ENCODE peak calls at places on chromosomes 12 and 14, in ten cellular contexts. N, S, O, X, L, Z, K, Y, W and U are unnamed samples.

GRCh38 chr14:56794088-56794556 is 16.2 kb downstream of the OTX2 start:
- DNase-seq in Y (no peak), Z (no peak), K (no peak), X (no peak), S (no peak), W (peak; percentile 61), N (no peak), O (no peak), L (no peak), U (peak; percentile 13)

GRCh38 chr12:55717397-55718007 is 1.7 kb downstream of the BLOC1S1 start:
- DNase-seq in Z (peak; percentile 85), O (no peak), Y (no peak), S (no peak), X (no peak), L (no peak), N (no peak), K (no peak), W (no peak), U (no peak)

GRCh38 chr12:4962539-4963486 is 53.1 kb downstream of the KCNA1 start:
- DNase-seq in W (no peak), K (no peak), O (no peak), N (peak; percentile 73), Z (peak; percentile 60), S (no peak), L (no peak), Y (no peak), X (no peak), U (no peak)

GRCh38 chr14:56975521-56975920 is 165.2 kb upstream of the OTX2 start:
- DNase-seq in X (no peak), L (no peak), S (no peak), Y (no peak), K (no peak), N (no peak), O (no peak), W (no peak), Z (no peak), U (no peak)

GRCh38 chr12:75816892-75817291 is 214.7 kb downstream of the PHLDA1 start:
- DNase-seq in L (no peak), K (no peak), N (no peak), W (no peak), Y (no peak), Z (peak; percentile 70), S (no peak), X (no peak), O (no peak), U (no peak)

GRCh38 chr12:55629058-55629841 is 7.4 kb upstream of the OR10P1 start:
- DNase-seq in S (no peak), L (no peak), W (no peak), X (no peak), Y (no peak), O (no peak), N (no peak), K (no peak), Z (no peak), U (no peak)

GRCh38 chr14:75469164-75469563 is 41.3 kb downstream of the JDP2 start:
- DNase-seq in Y (no peak), S (no peak), O (no peak), W (no peak), N (no peak), Z (no peak), L (no peak), K (no peak), X (no peak), U (no peak)

GRCh38 chr14:100850841-100851585 is 25.1 kb downstream of the MEG3 start:
- DNase-seq in O (peak; percentile 67), Z (no peak), Y (no peak), S (peak; percentile 71), X (peak; percentile 95), W (peak; percentile 86), K (no peak), L (peak; percentile 75), N (peak; percentile 93), U (peak; percentile 72)

GRCh38 chr12:50580436-50580835 is 75.7 kb downstream of the DIP2B start:
- DNase-seq in L (no peak), W (no peak), K (no peak), X (no peak), Z (no peak), O (no peak), Y (no peak), S (no peak), N (no peak), U (no peak)

GRCh38 chr14:74955229-74955999 is at the start of gene PGF:
- DNase-seq in O (no peak), Y (no peak), X (peak; percentile 57), Z (peak; percentile 25), K (no peak), W (peak; percentile 80), L (peak; percentile 77), N (no peak), S (peak; percentile 65), U (peak; percentile 68)

GRCh38 chr14:83548061-83548839 is 1981.7 kb upstream of the FLRT2 start:
- DNase-seq in N (no peak), W (no peak), X (no peak), K (no peak), Z (peak; percentile 15), Y (no peak), L (no peak), S (no peak), O (no peak), U (no peak)

GRCh38 chr12:32891526-32891925 is 5.1 kb downstream of the PKP2 start:
- DNase-seq in W (no peak), X (no peak), O (no peak), Z (no peak), N (no peak), S (no peak), L (no peak), K (no peak), Y (no peak), U (no peak)

GRCh38 chr12:31585271-31585670 is 5.7 kb downstream of the DENND5B start:
- DNase-seq in Y (no peak), W (no peak), X (no peak), L (no peak), S (no peak), Z (peak; percentile 85), N (no peak), K (no peak), O (no peak), U (no peak)

GRCh38 chr14:90970167-90970600 is 90.3 kb downstream of the RPS6KA5 start:
- DNase-seq in Y (no peak), K (no peak), S (no peak), X (no peak), O (no peak), W (no peak), L (peak; percentile 20), Z (peak; percentile 75), N (no peak), U (no peak)

GRCh38 chr12:1488908-1489381 is 105.4 kb downstream of the FBXL14 start:
- DNase-seq in Y (no peak), X (no peak), N (peak; percentile 66), Z (peak; percentile 64), W (no peak), O (no peak), L (no peak), K (no peak), S (no peak), U (no peak)

GRCh38 chr12:49939707-49940106 is 10.8 kb upstream of the AQP2 start:
- DNase-seq in O (no peak), Y (no peak), L (no peak), W (no peak), X (no peak), N (no peak), Z (no peak), S (no peak), K (no peak), U (no peak)

DNA sequence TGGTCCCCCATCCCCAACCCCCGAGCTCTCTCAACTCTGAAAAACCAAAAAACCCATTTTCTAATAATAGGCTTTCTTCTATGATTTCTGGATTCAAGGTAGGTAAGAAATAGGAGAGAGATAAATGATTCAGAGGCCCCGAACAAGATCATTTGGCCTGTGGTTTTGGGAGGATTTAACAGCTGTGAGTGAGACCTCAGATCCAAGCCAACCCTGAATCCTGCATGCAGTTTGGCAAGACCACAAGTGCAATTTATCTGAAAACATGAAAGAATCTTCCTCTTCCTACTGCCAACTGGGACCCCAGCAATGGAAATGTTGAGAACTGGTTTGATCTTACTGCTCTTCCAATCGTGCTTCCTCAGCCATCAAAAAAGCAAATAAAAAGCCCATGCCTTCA is 519.7 kb upstream of the TBX3 start:
- DNase-seq in K (no peak), N (no peak), Z (peak; percentile 82), X (no peak), W (no peak), L (no peak), Y (no peak), S (no peak), O (no peak), U (no peak)
- TF ChIP-seq CTCF in K (no peak), N (no peak), Z (no peak), X (no peak), W (no peak), L (no peak), Y (no peak), S (no peak), O (no peak), U (no peak)

GRCh38 chr14:106530423-106531107 is 1004.2 kb downstream of the TMEM121 start:
- DNase-seq in L (peak; percentile 43), K (no peak), W (no peak), O (no peak), Z (no peak), S (peak; percentile 25), X (no peak), Y (peak; percentile 30), N (no peak), U (no peak)
- TF ChIP-seq CTCF in L (peak; percentile 45), K (no peak), W (no peak), O (no peak), Z (no peak), S (peak; percentile 81), X (no peak), Y (peak; percentile 18), N (no peak), U (no peak)

DNA sequence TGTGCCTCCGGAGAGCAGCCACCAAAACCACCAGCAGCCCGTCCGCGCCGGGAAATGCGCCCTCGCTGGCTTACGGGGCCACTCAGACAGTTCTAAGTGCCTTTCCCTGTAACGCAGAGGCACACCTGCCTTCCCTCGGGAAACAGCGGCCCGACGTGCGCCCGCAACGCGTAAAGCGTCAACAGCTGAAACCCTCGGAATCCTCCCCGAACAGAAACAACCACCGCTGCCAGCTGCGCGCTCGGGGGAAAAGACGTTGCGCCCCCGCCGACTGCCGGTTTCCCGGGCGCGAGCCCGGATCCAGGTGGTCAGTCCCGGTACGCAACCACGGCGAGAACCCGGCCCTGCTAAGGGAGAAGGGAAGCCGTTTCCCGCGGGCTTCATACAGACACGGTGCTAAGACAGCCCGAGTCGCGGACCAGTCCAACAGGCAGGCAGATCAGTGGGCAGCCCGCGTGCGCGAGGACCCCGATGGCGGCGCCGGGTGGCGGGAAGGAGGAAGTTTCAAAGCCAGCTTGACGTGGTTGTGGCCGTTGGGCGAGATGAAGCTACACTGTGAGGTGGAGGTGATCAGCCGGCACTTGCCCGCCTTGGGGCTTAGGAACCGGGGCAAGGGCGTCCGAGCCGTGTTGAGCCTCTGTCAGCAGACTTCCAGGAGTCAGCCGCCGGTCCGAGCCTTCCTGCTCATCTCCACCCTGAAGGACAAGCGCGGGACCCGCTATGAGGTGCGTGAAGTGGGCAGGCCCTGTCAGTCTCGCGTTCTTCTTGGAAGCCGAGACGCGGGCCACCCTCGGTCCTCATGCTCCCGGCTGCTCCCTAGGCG is at the start of gene LRR1:
- DNase-seq in K (peak; percentile 14), Y (no peak), L (peak; percentile 85), N (peak; percentile 97), X (peak; percentile 90), W (peak; percentile 83), S (peak; percentile 82), O (peak; percentile 86), Z (peak; percentile 84), U (peak; percentile 89)
- TF ChIP-seq CTCF in K (peak; percentile 26), Y (no peak), L (no peak), N (no peak), X (no peak), W (no peak), S (no peak), O (peak; percentile 15), Z (no peak), U (no peak)

GRCh38 chr14:105999361-106000028 is 473.1 kb downstream of the TMEM121 start:
- DNase-seq in Y (no peak), X (peak; percentile 37), N (no peak), S (peak; percentile 68), W (peak; percentile 16), K (no peak), O (no peak), L (peak; percentile 57), Z (no peak), U (no peak)
- TF ChIP-seq CTCF in Y (peak; percentile 20), X (peak; percentile 62), N (no peak), S (peak; percentile 84), W (no peak), K (peak; percentile 25), O (peak; percentile 28), L (peak; percentile 84), Z (peak; percentile 20), U (peak; percentile 39)